ENCODE peak calls at places on chromosomes 13 and 19, in ten cellular contexts. Z is endothelial cell; F is HT1080; T is central memory CD4-positive, alpha-beta T cell; H is activated T-cell treated with anti-CD3 and anti-CD28 coated beads, Interleukin-2, amount 50 U/mL, for 1 hour; D is epithelial cell of proximal tubule; L is lung; P is GM03348; X is stimulated activated naive CD4-positive, alpha-beta T cell; U is activated gamma-delta T cell treated with anti-CD3 and anti-CD28 coated beads, Interleukin-2, amount 50 U/mL, for 16 hours. V is an unnamed sample.

GRCh38 chr19:46000497-46001246 is 5.4 kb downstream of the CCDC61 start:
- DNase-seq in Z (peak), F (no peak), T (peak), H (peak), D (no peak), L (peak), P (peak), X (peak), U (peak), V (no peak)

GRCh38 chr13:32947886-32948285 is 68.3 kb upstream of the KL start:
- DNase-seq in Z (peak), F (no peak), T (no peak), H (no peak), D (no peak), L (no peak), P (no peak), X (no peak), U (no peak), V (no peak)

GRCh38 chr19:11538232-11539036 is at the start of gene CNN1:
- DNase-seq in Z (peak), F (no peak), T (no peak), H (no peak), D (no peak), L (no peak), P (peak), X (no peak), U (no peak), V (peak)

GRCh38 chr13:40355126-40355719 is 311.2 kb downstream of the FOXO1 start:
- DNase-seq in Z (no peak), F (no peak), T (no peak), H (no peak), D (no peak), L (no peak), P (no peak), X (no peak), U (no peak), V (no peak)

GRCh38 chr13:109645831-109646230 is 140.6 kb downstream of the IRS2 start:
- DNase-seq in Z (no peak), F (no peak), T (no peak), H (no peak), D (no peak), L (no peak), P (no peak), X (no peak), U (no peak), V (no peak)

GRCh38 chr13:78606471-78607408 is 3.4 kb upstream of the POU4F1 start:
- DNase-seq in Z (no peak), F (no peak), T (no peak), H (no peak), D (no peak), L (no peak), P (no peak), X (no peak), U (no peak), V (no peak)

GRCh38 chr13:91805605-91806004 is 407.2 kb downstream of the GPC5 start:
- DNase-seq in Z (no peak), F (no peak), T (no peak), H (no peak), D (no peak), L (no peak), P (no peak), X (no peak), U (no peak), V (no peak)

GRCh38 chr13:36553501-36553900 is 120.3 kb upstream of the SERTM1 start:
- DNase-seq in Z (no peak), F (no peak), T (no peak), H (no peak), D (no peak), L (no peak), P (no peak), X (no peak), U (no peak), V (no peak)

GRCh38 chr13:41613984-41614581 is 156.7 kb downstream of the RGCC start:
- DNase-seq in Z (peak), F (peak), T (no peak), H (no peak), D (no peak), L (no peak), P (peak), X (no peak), U (no peak), V (peak)

GRCh38 chr13:75751350-75751749 is 115.2 kb downstream of the LMO7 start:
- DNase-seq in Z (no peak), F (no peak), T (no peak), H (no peak), D (no peak), L (no peak), P (no peak), X (no peak), U (no peak), V (no peak)

GRCh38 chr13:30091691-30092090 is 215.7 kb downstream of the KATNAL1 start:
- DNase-seq in Z (no peak), F (no peak), T (no peak), H (no peak), D (no peak), L (no peak), P (no peak), X (no peak), U (no peak), V (no peak)

GRCh38 chr19:21698215-21698614 is 69.2 kb downstream of the ZNF100 start:
- DNase-seq in Z (no peak), F (no peak), T (peak), H (no peak), D (no peak), L (no peak), P (peak), X (no peak), U (no peak), V (no peak)

GRCh38 chr13:62387642-62388041 is 972.0 kb upstream of the PCDH20 start:
- DNase-seq in Z (no peak), F (peak), T (no peak), H (no peak), D (no peak), L (no peak), P (no peak), X (no peak), U (no peak), V (no peak)

GRCh38 chr13:109200556-109200955 is 571.1 kb downstream of the MYO16 start:
- DNase-seq in Z (no peak), F (peak), T (no peak), H (no peak), D (no peak), L (no peak), P (no peak), X (no peak), U (no peak), V (no peak)

GRCh38 chr13:38804536-38804935 is 117.7 kb downstream of the FREM2 start:
- DNase-seq in Z (no peak), F (peak), T (no peak), H (no peak), D (peak), L (no peak), P (no peak), X (no peak), U (no peak), V (no peak)

GRCh38 chr13:30464496-30465351 is 1.0 kb downstream of the HMGB1 start:
- DNase-seq in Z (peak), F (peak), T (peak), H (peak), D (no peak), L (peak), P (peak), X (peak), U (peak), V (peak)

GRCh38 chr13:24670927-24671326 is 9.3 kb upstream of the ATP12A start:
- DNase-seq in Z (peak), F (peak), T (no peak), H (no peak), D (no peak), L (no peak), P (peak), X (no peak), U (no peak), V (no peak)

GRCh38 chr19:29524201-29524911 is 1.4 kb upstream of the VSTM2B start:
- DNase-seq in Z (peak), F (no peak), T (no peak), H (no peak), D (no peak), L (no peak), P (no peak), X (no peak), U (no peak), V (no peak)

GRCh38 chr19:19120308-19121156 is 17.7 kb downstream of the TMEM161A start:
- DNase-seq in Z (peak), F (peak), T (no peak), H (no peak), D (no peak), L (peak), P (peak), X (no peak), U (no peak), V (peak)

GRCh38 chr19:8210660-8211101 is 1.5 kb downstream of the CERS4 start:
- DNase-seq in Z (no peak), F (no peak), T (no peak), H (no peak), D (no peak), L (no peak), P (no peak), X (no peak), U (no peak), V (no peak)

GRCh38 chr19:44685877-44686276 is 13.1 kb upstream of the CEACAM16 start:
- DNase-seq in Z (no peak), F (peak), T (no peak), H (no peak), D (no peak), L (no peak), P (no peak), X (no peak), U (no peak), V (no peak)

V was measured in ureter.